ENCODE peak calls at places on chromosomes 13 and 19, in four cellular contexts. X is K562, W is HCT116, D is HepG2. O is an unnamed sample.

GRCh38 chr19:14941189-14941588 is at the start of gene OR7C2:
- DNase-seq in X (no peak), W (no peak), D (no peak), O (no peak)

GRCh38 chr13:23086951-23087350 is 93.8 kb upstream of the SGCG start:
- DNase-seq in X (peak), W (no peak), D (no peak), O (no peak)

GRCh38 chr13:51827254-51827653 is 17.7 kb downstream of the TMEM272 start:
- DNase-seq in X (no peak), W (no peak), D (no peak), O (no peak)

GRCh38 chr13:99442273-99442895 is 58.9 kb upstream of the TM9SF2 start:
- DNase-seq in X (peak), W (peak), D (peak), O (peak)

GRCh38 chr13:45975337-45975736 is 77.2 kb downstream of the ZC3H13 start:
- DNase-seq in X (no peak), W (no peak), D (no peak), O (no peak)

GRCh38 chr19:40650749-40651305 is 39.6 kb downstream of the NUMBL start:
- DNase-seq in X (no peak), W (no peak), D (no peak), O (no peak)

GRCh38 chr13:112973577-112973951 is 4.5 kb downstream of the MCF2L start:
- DNase-seq in X (no peak), W (no peak), D (no peak), O (no peak)

GRCh38 chr19:15323496-15324235 is 8.7 kb downstream of the BRD4 start:
- DNase-seq in X (peak), W (no peak), D (peak), O (no peak)

GRCh38 chr13:59391696-59392095 is 772.0 kb downstream of the DIAPH3 start:
- DNase-seq in X (peak), W (peak), D (peak), O (peak)

GRCh38 chr13:59607780-59608233 is 555.9 kb downstream of the DIAPH3 start:
- DNase-seq in X (no peak), W (no peak), D (no peak), O (no peak)

GRCh38 chr19:43504426-43505185 is at the start of gene PHLDB3:
- DNase-seq in X (peak), W (no peak), D (peak), O (no peak)

GRCh38 chr19:18900700-18901502 is 4.9 kb upstream of the CERS1 start:
- DNase-seq in X (no peak), W (no peak), D (no peak), O (no peak)

GRCh38 chr19:10780368-10780767 is 55.6 kb downstream of the TMED1 start:
- DNase-seq in X (peak), W (no peak), D (no peak), O (no peak)

GRCh38 chr19:43780706-43781525 is at the start of gene KCNN4:
- DNase-seq in X (peak), W (peak), D (no peak), O (no peak)

GRCh38 chr13:38888309-38888708 is 102.3 kb downstream of the STOML3 start:
- DNase-seq in X (no peak), W (no peak), D (no peak), O (no peak)

GRCh38 chr19:40588110-40588854 is 11.6 kb downstream of the SHKBP1 start:
- DNase-seq in X (no peak), W (peak), D (no peak), O (no peak)

GRCh38 chr13:113207890-113208423 is 512 bp downstream of the PCID2 start:
- DNase-seq in X (peak), W (no peak), D (peak), O (no peak)

GRCh38 chr19:28920269-28921066 is 292.5 kb downstream of the UQCRFS1 start:
- DNase-seq in X (no peak), W (no peak), D (no peak), O (no peak)

GRCh38 chr13:92074658-92075057 is 676.2 kb downstream of the GPC5 start:
- DNase-seq in X (peak), W (no peak), D (peak), O (no peak)

GRCh38 chr13:106230450-106230849 is 305.0 kb downstream of the EFNB2 start:
- DNase-seq in X (no peak), W (no peak), D (no peak), O (no peak)

GRCh38 chr19:44602071-44602470 is 11.3 kb upstream of the IGSF23 start:
- DNase-seq in X (no peak), W (no peak), D (no peak), O (no peak)

GRCh38 chr19:49064029-49064629 is 489 bp downstream of the NTF4 start:
- DNase-seq in X (no peak), W (no peak), D (no peak), O (no peak)

GRCh38 chr19:47641891-47642485 is 33.1 kb downstream of the BICRA start:
- DNase-seq in X (no peak), W (no peak), D (no peak), O (no peak)

GRCh38 chr19:55106591-55106990 is 10.8 kb downstream of the PPP1R12C start:
- DNase-seq in X (no peak), W (no peak), D (no peak), O (no peak)

GRCh38 chr19:47663911-47664771 is 49.1 kb upstream of the EHD2 start:
- DNase-seq in X (peak), W (no peak), D (peak), O (no peak)

DNA sequence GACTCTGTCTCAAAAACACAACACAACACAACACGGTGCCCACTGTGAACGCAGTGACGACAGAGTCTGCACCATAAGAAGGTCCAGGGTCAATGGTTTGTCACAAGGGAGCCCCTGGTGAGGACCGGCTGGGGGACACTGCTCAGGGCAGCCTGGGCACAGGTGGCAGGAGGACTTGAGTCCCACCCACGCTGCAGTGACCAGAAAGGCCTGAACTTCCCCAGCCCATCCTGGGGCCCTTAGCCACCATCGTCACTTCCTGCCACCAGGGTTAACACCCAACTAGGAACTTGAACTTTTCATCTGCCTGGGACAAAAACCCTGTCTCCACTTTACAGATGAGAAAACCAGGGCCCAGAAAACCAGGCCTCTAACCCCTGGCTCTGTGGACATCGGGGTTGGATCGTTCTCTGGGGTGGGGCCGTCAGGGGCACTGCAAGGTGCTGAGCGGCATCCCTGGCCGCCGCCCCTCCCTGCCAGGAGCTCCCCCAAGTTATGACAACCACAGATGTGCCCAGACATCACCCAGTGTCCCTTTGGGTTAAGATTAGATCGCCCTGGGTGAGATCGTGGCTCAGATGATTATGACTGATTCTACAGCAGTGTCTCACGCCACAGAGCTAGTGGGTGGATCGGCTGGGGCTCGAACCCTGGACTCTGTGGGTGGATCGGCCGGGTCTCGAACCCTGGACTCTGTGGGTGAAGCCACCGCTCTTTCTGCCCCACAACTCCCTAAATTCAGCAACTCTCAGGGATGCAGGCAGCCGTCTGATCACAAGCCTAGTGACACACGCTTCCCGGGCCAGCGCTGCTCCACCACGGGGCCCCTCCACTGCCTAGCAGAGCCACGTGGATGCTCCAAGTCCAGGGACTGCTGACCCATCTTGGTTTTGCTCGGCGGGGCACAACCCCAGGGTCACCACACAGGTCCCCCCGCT is 14.0 kb downstream of the MOB3A start:
- DNase-seq in X (no peak), W (no peak), D (no peak), O (no peak)
- TF ChIP-seq TCF7L2 in X (no peak), W (no peak), D (no peak), O (no peak)

GRCh38 chr19:4216832-4217231 is 12.5 kb upstream of the EBI3 start:
- DNase-seq in X (no peak), W (no peak), D (no peak), O (no peak)

GRCh38 chr19:4213116-4213515 is 16.2 kb upstream of the EBI3 start:
- DNase-seq in X (no peak), W (no peak), D (no peak), O (no peak)

GRCh38 chr19:4220188-4220587 is 9.1 kb upstream of the EBI3 start:
- DNase-seq in X (no peak), W (no peak), D (no peak), O (no peak)

GRCh38 chr19:4215807-4216206 is 13.5 kb upstream of the EBI3 start:
- DNase-seq in X (no peak), W (no peak), D (no peak), O (no peak)

GRCh38 chr19:4217429-4218264 is 11.7 kb upstream of the EBI3 start:
- DNase-seq in X (no peak), W (no peak), D (no peak), O (no peak)
- TF ChIP-seq TCF7L2 in X (no peak), W (no peak), D (no peak), O (no peak)

GRCh38 chr19:53182202-53182601 is 11.0 kb downstream of the ZNF665 start:
- DNase-seq in X (no peak), W (no peak), D (no peak), O (no peak)
- TF ChIP-seq TCF7L2 in X (no peak), W (no peak), D (no peak), O (no peak)

DNA sequence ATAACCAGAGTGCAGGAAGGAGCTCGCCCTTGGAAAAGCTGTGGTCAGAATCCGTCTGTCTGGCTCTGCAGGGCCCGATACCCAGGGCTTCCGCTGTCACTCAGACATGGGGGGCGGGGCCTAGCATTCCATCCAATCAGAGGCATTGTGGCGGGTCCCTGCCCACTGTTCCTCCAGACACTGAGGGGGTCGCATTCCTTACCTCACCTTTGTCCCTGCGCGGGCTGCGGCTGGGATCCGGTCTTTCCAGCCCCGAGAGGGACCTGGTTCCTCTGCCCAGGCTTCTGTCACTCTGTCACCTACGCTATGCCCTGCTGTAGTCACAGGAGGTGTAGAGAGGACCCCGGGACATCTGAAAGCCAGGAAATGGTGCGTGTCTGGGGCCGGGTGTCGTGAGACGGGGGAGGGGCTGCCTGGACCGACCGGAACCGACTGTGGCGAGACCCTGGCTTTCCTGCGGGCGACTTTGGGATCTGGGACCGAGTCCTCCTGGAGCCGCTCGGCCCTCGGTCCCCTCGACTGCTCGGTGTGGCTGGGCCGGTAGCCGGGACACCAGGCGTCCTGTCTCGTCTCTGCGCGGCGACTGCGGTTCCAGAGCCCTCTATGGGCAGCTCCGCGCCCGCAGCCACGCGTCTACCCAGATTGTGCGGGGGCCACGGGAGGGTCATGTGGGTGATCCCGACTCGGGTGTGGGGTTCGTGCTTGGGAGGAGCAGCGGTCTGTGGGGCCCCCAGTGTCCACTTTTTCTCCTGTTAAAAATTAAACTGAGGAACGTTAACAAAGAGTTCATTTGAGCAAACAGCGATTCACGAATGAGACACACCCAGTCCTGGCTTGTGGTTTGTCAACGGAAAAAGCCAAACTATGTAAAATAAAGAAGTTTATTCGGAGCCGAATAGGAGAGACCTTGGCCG is at the start of gene ZNF69:
- DNase-seq in X (peak), W (no peak), D (peak), O (peak)
- TF ChIP-seq TCF7L2 in X (no peak), W (no peak), D (no peak), O (no peak)

GRCh38 chr19:27734496-27735220 is 1478.3 kb downstream of the UQCRFS1 start:
- DNase-seq in X (no peak), W (no peak), D (no peak), O (no peak)
- TF ChIP-seq TCF7L2 in X (no peak), W (no peak), D (no peak), O (no peak)

GRCh38 chr13:67048793-67049150 is 181.4 kb downstream of the PCDH9 start:
- DNase-seq in X (no peak), W (no peak), D (no peak), O (no peak)
- TF ChIP-seq TCF7L2 in X (no peak), W (no peak), D (no peak), O (no peak)

O was measured in Panc1.